ENCODE peak calls at places on chromosomes 1 and 21, in four cellular contexts. One of them, this sample, is unnamed.

GRCh38 chr21:38129711-38130110 is 127.1 kb upstream of the KCNJ15 start:
- DNase-seq in HCT116: no peak
- DNase-seq in HepG2: no peak
- DNase-seq in K562: no peak
- DNase-seq in this sample: no peak

GRCh38 chr1:39115271-39116110 is 89.0 kb upstream of the MACF1 start:
- DNase-seq in K562: peak; percentile 70
- DNase-seq in HCT116: no peak
- DNase-seq in HepG2: no peak
- DNase-seq in this sample: no peak

GRCh38 chr1:21290546-21290944 is 282 bp upstream of the ECE1 start:
- DNase-seq in HCT116: no peak
- DNase-seq in K562: no peak
- DNase-seq in HepG2: no peak
- DNase-seq in this sample: no peak

GRCh38 chr1:153483776-153484175 is 23.3 kb upstream of the S100A7 start:
- DNase-seq in HCT116: no peak
- DNase-seq in K562: no peak
- DNase-seq in HepG2: no peak
- DNase-seq in this sample: no peak

GRCh38 chr1:33762099-33762830 is 101.6 kb upstream of the HMGB4 start:
- DNase-seq in K562: no peak
- DNase-seq in HepG2: no peak
- DNase-seq in HCT116: no peak
- DNase-seq in this sample: no peak

GRCh38 chr1:18950415-18951026 is 6.0 kb downstream of the IFFO2 start:
- DNase-seq in HCT116: no peak
- DNase-seq in K562: no peak
- DNase-seq in HepG2: no peak
- DNase-seq in this sample: no peak

GRCh38 chr1:204716687-204717086 is 31.1 kb upstream of the LRRN2 start:
- DNase-seq in HepG2: peak; percentile 20
- DNase-seq in HCT116: no peak
- DNase-seq in K562: no peak
- DNase-seq in this sample: no peak

GRCh38 chr1:22531251-22531650 is 32.0 kb upstream of the EPHA8 start:
- DNase-seq in HCT116: no peak
- DNase-seq in HepG2: no peak
- DNase-seq in K562: no peak
- DNase-seq in this sample: no peak

GRCh38 chr1:170213598-170213997 is 67.8 kb downstream of the NTMT2 start:
- DNase-seq in HCT116: no peak
- DNase-seq in HepG2: no peak
- DNase-seq in K562: no peak
- DNase-seq in this sample: no peak

GRCh38 chr1:231971397-231972233 is 345.0 kb downstream of the DISC1 start:
- DNase-seq in HepG2: no peak
- DNase-seq in HCT116: no peak
- DNase-seq in K562: no peak
- DNase-seq in this sample: no peak

GRCh38 chr1:167722152-167722869 is 529 bp downstream of the MPZL1 start:
- DNase-seq in HepG2: peak; percentile 27
- DNase-seq in HCT116: no peak
- DNase-seq in K562: peak; percentile 78
- DNase-seq in this sample: no peak

GRCh38 chr1:93623875-93624274 is 57.8 kb downstream of the BCAR3 start:
- DNase-seq in HCT116: no peak
- DNase-seq in HepG2: no peak
- DNase-seq in K562: no peak
- DNase-seq in this sample: no peak

GRCh38 chr1:200302893-200303250 is 107.0 kb downstream of the ZNF281 start:
- DNase-seq in HCT116: no peak
- DNase-seq in HepG2: no peak
- DNase-seq in K562: no peak
- DNase-seq in this sample: no peak

GRCh38 chr1:1436634-1437032 is 1.1 kb downstream of the VWA1 start:
- DNase-seq in HepG2: no peak
- DNase-seq in HCT116: no peak
- DNase-seq in K562: no peak
- DNase-seq in this sample: no peak

GRCh38 chr1:234597894-234598293 is 12.1 kb downstream of the IRF2BP2 start:
- DNase-seq in HepG2: peak; percentile 62
- DNase-seq in K562: peak; percentile 60
- DNase-seq in HCT116: no peak
- DNase-seq in this sample: no peak

GRCh38 chr1:81323862-81324261 is 476.9 kb upstream of the ADGRL2 start:
- DNase-seq in HCT116: no peak
- DNase-seq in HepG2: no peak
- DNase-seq in K562: no peak
- DNase-seq in this sample: no peak

GRCh38 chr1:177368255-177368654 is 197.5 kb downstream of the BRINP2 start:
- DNase-seq in HCT116: no peak
- DNase-seq in HepG2: no peak
- DNase-seq in K562: no peak
- DNase-seq in this sample: no peak

GRCh38 chr1:13725714-13726175 is 25.8 kb downstream of the PRDM2 start:
- DNase-seq in K562: no peak
- DNase-seq in HCT116: peak; percentile 23
- DNase-seq in HepG2: peak; percentile 20
- DNase-seq in this sample: no peak

GRCh38 chr21:45555251-45555556 is 13.0 kb upstream of the SLC19A1 start:
- DNase-seq in K562: no peak
- DNase-seq in HepG2: no peak
- DNase-seq in HCT116: no peak
- DNase-seq in this sample: no peak

GRCh38 chr1:99680258-99680657 is 34.3 kb downstream of the PALMD start:
- DNase-seq in HCT116: no peak
- DNase-seq in HepG2: no peak
- DNase-seq in K562: no peak
- DNase-seq in this sample: no peak

GRCh38 chr1:28102169-28102568 is 13.8 kb upstream of the EYA3 start:
- DNase-seq in K562: no peak
- DNase-seq in HepG2: no peak
- DNase-seq in HCT116: no peak
- DNase-seq in this sample: no peak

GRCh38 chr1:168893359-168893791 is 164.4 kb upstream of the DPT start:
- DNase-seq in HCT116: no peak
- DNase-seq in HepG2: no peak
- DNase-seq in K562: no peak
- DNase-seq in this sample: no peak

GRCh38 chr1:30447080-30447479 is 276.3 kb downstream of the MATN1 start:
- DNase-seq in HCT116: no peak
- DNase-seq in K562: no peak
- DNase-seq in HepG2: no peak
- DNase-seq in this sample: no peak

GRCh38 chr1:164640673-164641352 is 81.8 kb downstream of the PBX1 start:
- DNase-seq in HepG2: no peak
- DNase-seq in K562: no peak
- DNase-seq in HCT116: no peak
- DNase-seq in this sample: no peak

GRCh38 chr1:226827458-226827857 is 43.0 kb upstream of the PSEN2 start:
- DNase-seq in HCT116: no peak
- DNase-seq in HepG2: no peak
- DNase-seq in K562: peak; percentile 45
- DNase-seq in this sample: no peak

GRCh38 chr1:41876533-41877445 is 41.9 kb downstream of the HIVEP3 start:
- DNase-seq in HepG2: no peak
- DNase-seq in HCT116: no peak
- DNase-seq in K562: no peak
- DNase-seq in this sample: no peak

GRCh38 chr1:44628962-44629756 is 45.1 kb downstream of the TMEM53 start:
- DNase-seq in HCT116: no peak
- DNase-seq in HepG2: no peak
- DNase-seq in K562: no peak
- DNase-seq in this sample: peak; percentile 89

GRCh38 chr21:42571391-42572150 is 57.9 kb downstream of the SLC37A1 start:
- DNase-seq in HCT116: no peak
- DNase-seq in K562: no peak
- DNase-seq in HepG2: no peak
- DNase-seq in this sample: no peak

GRCh38 chr1:44924835-44925464 is 61.4 kb downstream of the EIF2B3 start:
- DNase-seq in HCT116: peak; percentile 18
- DNase-seq in K562: no peak
- DNase-seq in HepG2: peak; percentile 48
- DNase-seq in this sample: peak; percentile 83

GRCh38 chr1:236282159-236282716 is 480 bp upstream of the ERO1B start:
- DNase-seq in HCT116: no peak
- DNase-seq in K562: peak; percentile 31
- DNase-seq in HepG2: no peak
- DNase-seq in this sample: no peak
- TF ChIP-seq SIN3A in HCT116: no peak
- TF ChIP-seq SIN3A in K562: no peak
- TF ChIP-seq SIN3A in HepG2: peak; percentile 10
- TF ChIP-seq SIN3A in this sample: no peak

GRCh38 chr1:203464743-203465142 is 10.9 kb upstream of the PRELP start:
- DNase-seq in HepG2: no peak
- DNase-seq in K562: no peak
- DNase-seq in HCT116: no peak
- DNase-seq in this sample: no peak
- TF ChIP-seq TCF7L2 in HepG2: no peak
- TF ChIP-seq TCF7L2 in K562: no peak
- TF ChIP-seq TCF7L2 in HCT116: no peak
- TF ChIP-seq TCF7L2 in this sample: no peak

GRCh38 chr1:220894025-220894923 is 15.0 kb downstream of the HLX start:
- DNase-seq in HCT116: no peak
- DNase-seq in K562: no peak
- DNase-seq in HepG2: no peak
- DNase-seq in this sample: no peak
- H3K4me3 ChIP-seq in HCT116: no peak overlapping the region
- H3K4me3 ChIP-seq in K562: no peak overlapping the region
- H3K4me3 ChIP-seq in HepG2: peak overlapping the region; percentile 51
- H3K4me3 ChIP-seq in this sample: peak overlapping the region; percentile 19

GRCh38 chr1:223641523-223642039 is 23.9 kb downstream of the CAPN8 start:
- DNase-seq in K562: no peak
- DNase-seq in HCT116: no peak
- DNase-seq in HepG2: no peak
- DNase-seq in this sample: no peak

GRCh38 chr1:223642155-223642689 is 23.3 kb downstream of the CAPN8 start:
- DNase-seq in K562: no peak
- DNase-seq in HepG2: no peak
- DNase-seq in HCT116: no peak
- DNase-seq in this sample: no peak

GRCh38 chr1:223647249-223647648 is 18.3 kb downstream of the CAPN8 start:
- DNase-seq in HepG2: no peak
- DNase-seq in K562: no peak
- DNase-seq in HCT116: no peak
- DNase-seq in this sample: no peak

GRCh38 chr1:223649222-223649621 is 16.3 kb downstream of the CAPN8 start:
- DNase-seq in HCT116: no peak
- DNase-seq in HepG2: no peak
- DNase-seq in K562: no peak
- DNase-seq in this sample: no peak

DNA sequence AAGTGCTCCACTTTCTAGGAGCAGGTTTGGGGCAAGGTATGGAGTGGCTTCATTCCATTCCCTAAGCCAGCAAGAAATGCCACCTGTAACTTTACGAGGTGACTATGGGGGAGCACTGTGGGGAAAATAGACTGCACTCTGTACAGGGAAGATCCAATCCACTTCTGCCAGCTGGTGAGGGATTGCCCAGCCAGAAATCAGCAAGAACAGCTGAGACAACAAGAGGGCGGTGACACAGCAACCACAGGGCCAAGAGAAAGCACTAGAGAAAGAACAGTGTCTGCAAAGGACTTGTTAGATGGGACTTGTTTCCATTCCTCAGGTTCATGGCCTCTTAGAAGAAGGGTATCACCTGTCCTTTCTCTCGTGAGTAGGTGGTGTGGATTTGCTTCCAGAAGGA is 19.6 kb downstream of the CAPN8 start:
- DNase-seq in HCT116: no peak
- DNase-seq in K562: no peak
- DNase-seq in HepG2: no peak
- DNase-seq in this sample: no peak
- TF ChIP-seq SIN3A in HCT116: no peak
- TF ChIP-seq SIN3A in K562: no peak
- TF ChIP-seq SIN3A in HepG2: no peak
- TF ChIP-seq SIN3A in this sample: no peak

DNA sequence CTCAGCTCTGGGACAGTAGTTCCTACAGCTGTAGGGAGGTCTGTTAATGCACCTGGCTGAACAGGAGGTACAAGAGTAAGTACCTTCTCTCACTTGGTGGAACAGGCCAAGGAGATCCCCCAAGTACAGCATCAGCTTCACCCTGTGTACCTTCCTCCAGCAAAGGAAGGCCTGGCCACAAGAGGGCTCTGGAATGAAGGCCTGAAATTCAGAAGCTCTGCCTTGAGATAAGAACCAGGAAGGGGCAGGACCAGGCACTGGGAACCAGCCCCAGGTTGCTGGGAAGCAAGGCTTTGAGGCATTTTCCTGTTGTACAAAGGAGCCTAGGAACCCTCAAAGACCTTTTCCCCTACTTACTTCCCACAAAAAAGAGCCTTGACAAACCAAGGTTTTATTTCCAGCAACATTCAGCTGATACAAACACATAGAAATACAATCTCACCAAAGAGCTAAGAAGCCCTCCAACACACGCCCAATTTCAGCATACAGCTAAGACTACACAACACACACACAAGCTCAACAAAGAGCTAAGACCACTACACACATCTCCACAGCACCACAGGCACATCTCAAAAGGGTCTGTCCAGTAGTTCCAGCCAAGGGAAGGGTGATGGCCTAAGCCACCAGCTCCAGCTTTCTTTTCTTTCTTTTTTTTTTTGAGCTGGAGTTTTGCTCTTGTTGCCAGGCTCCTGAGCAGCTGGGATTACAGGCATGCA is 23.5 kb downstream of the F11R start:
- DNase-seq in HCT116: peak; percentile 51
- DNase-seq in HepG2: peak; percentile 61
- DNase-seq in K562: peak; percentile 69
- DNase-seq in this sample: no peak
- TF ChIP-seq TCF7L2 in HCT116: no peak
- TF ChIP-seq TCF7L2 in HepG2: no peak
- TF ChIP-seq TCF7L2 in K562: no peak
- TF ChIP-seq TCF7L2 in this sample: no peak

This sample was measured in Panc1.